ENCODE peak calls at places on chromosomes 16 and 17, in five cellular contexts. J is esophagus squamous epithelium; Z is AG04450; D is CD8-positive, alpha-beta memory T cell; C is transverse colon. S is an unnamed sample.

GRCh38 chr16:55443434-55443833 is 35.6 kb upstream of the MMP2 start:
- DNase-seq in J (no peak), Z (no peak), D (no peak), C (no peak), S (no peak)

GRCh38 chr17:63426041-63426916 is 19.8 kb downstream of the CYB561 start:
- DNase-seq in J (no peak), Z (no peak), D (no peak), C (no peak), S (no peak)

GRCh38 chr16:55488306-55488705 is 9.3 kb downstream of the MMP2 start:
- DNase-seq in J (no peak), Z (no peak), D (no peak), C (no peak), S (no peak)

GRCh38 chr17:39110435-39111136 is 40.9 kb downstream of the PLXDC1 start:
- DNase-seq in J (no peak), Z (no peak), D (no peak), C (no peak), S (no peak)

GRCh38 chr16:11400076-11400475 is 54.8 kb downstream of the RMI2 start:
- DNase-seq in J (no peak), Z (no peak), D (peak; percentile 11), C (no peak), S (no peak)

GRCh38 chr16:67702130-67702529 is 17.0 kb downstream of the GFOD2 start:
- DNase-seq in J (no peak), Z (no peak), D (no peak), C (no peak), S (no peak)

GRCh38 chr16:55294947-55295346 is 29.1 kb upstream of the IRX6 start:
- DNase-seq in J (no peak), Z (no peak), D (no peak), C (no peak), S (no peak)

GRCh38 chr17:7587831-7588230 is 2.1 kb downstream of the SOX15 start:
- DNase-seq in J (no peak), Z (no peak), D (no peak), C (no peak), S (no peak)

GRCh38 chr16:86414991-86415740 is 95.2 kb upstream of the FOXF1 start:
- DNase-seq in J (no peak), Z (no peak), D (no peak), C (no peak), S (no peak)

GRCh38 chr17:11909348-11909747 is 87.9 kb downstream of the ZNF18 start:
- DNase-seq in J (no peak), Z (no peak), D (no peak), C (no peak), S (no peak)

GRCh38 chr17:17146791-17147406 is 59.2 kb downstream of the PLD6 start:
- DNase-seq in J (no peak), Z (no peak), D (no peak), C (peak; percentile 22), S (no peak)

GRCh38 chr16:75256871-75257343 is 5.5 kb upstream of the BCAR1 start:
- DNase-seq in J (no peak), Z (no peak), D (no peak), C (peak; percentile 46), S (no peak)

GRCh38 chr16:2082983-2083364 is 35.2 kb downstream of the TSC2 start:
- DNase-seq in J (no peak), Z (no peak), D (no peak), C (no peak), S (no peak)

GRCh38 chr16:56864910-56865309 is at the start of gene SLC12A3:
- DNase-seq in J (no peak), Z (no peak), D (no peak), C (no peak), S (no peak)
- H3K27ac ChIP-seq in J (no peak within 1 kb of the TSS), Z (no peak within 1 kb of the TSS), D (no peak within 1 kb of the TSS), C (no peak within 1 kb of the TSS), S (no peak within 1 kb of the TSS)

DNA sequence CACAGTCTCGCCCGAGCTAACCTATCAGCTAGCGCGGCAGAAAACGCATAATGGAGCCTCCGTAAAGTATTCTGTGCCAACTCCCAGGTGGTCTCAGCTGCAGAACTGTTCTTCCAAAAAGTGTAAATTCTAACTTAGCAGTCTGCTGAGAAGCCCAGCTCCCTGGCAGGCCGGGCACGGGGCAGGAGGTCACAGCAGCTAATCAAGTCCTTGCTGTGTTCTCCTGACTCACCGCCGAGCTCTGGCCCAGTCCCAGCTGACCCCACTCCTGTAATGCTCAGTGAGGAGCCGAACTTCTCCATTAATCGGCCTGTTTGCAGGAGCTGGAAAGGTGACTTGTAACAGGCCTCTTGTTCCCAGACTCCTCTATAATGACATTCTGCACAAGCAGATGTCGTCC is 193.3 kb downstream of the IRX3 start:
- DNase-seq in J (no peak), Z (no peak), D (no peak), C (no peak), S (peak; percentile 18)
- H3K27ac ChIP-seq in J (no peak overlapping the region), Z (no peak overlapping the region), D (no peak overlapping the region), C (no peak overlapping the region), S (no peak overlapping the region)

GRCh38 chr17:55272711-55273578 is 8.2 kb downstream of the HLF start:
- DNase-seq in J (no peak), Z (no peak), D (no peak), C (no peak), S (no peak)

GRCh38 chr17:55269894-55270293 is 5.1 kb downstream of the HLF start:
- DNase-seq in J (no peak), Z (no peak), D (no peak), C (no peak), S (no peak)

GRCh38 chr17:55273579-55274370 is 9.0 kb downstream of the HLF start:
- DNase-seq in J (no peak), Z (no peak), D (no peak), C (peak; percentile 34), S (no peak)

GRCh38 chr17:55271223-55271571 is 6.4 kb downstream of the HLF start:
- DNase-seq in J (no peak), Z (no peak), D (no peak), C (no peak), S (no peak)

GRCh38 chr17:55271958-55272710 is 7.4 kb downstream of the HLF start:
- DNase-seq in J (no peak), Z (no peak), D (no peak), C (no peak), S (no peak)
- H3K27ac ChIP-seq in J (peak overlapping the region; percentile 84), Z (no peak overlapping the region), D (no peak overlapping the region), C (peak overlapping the region; percentile 61), S (no peak overlapping the region)

GRCh38 chr17:869567-870530 is 87.7 kb downstream of the MRM3 start:
- DNase-seq in J (no peak), Z (no peak), D (no peak), C (no peak), S (peak; percentile 37)
- H3K27ac ChIP-seq in J (peak overlapping the region; percentile 89), Z (peak overlapping the region; percentile 70), D (no peak overlapping the region), C (peak overlapping the region; percentile 80), S (peak overlapping the region; percentile 11)

GRCh38 chr16:19429271-19429670 is 11.6 kb downstream of the TMC5 start:
- DNase-seq in J (no peak), Z (no peak), D (no peak), C (no peak), S (no peak)
- H3K27ac ChIP-seq in J (no peak overlapping the region), Z (no peak overlapping the region), D (no peak overlapping the region), C (peak overlapping the region; percentile 83), S (no peak overlapping the region)

GRCh38 chr16:59604331-59604730 is 870.2 kb upstream of the GOT2 start:
- DNase-seq in J (no peak), Z (no peak), D (no peak), C (no peak), S (no peak)
- H3K27ac ChIP-seq in J (no peak overlapping the region), Z (no peak overlapping the region), D (no peak overlapping the region), C (no peak overlapping the region), S (no peak overlapping the region)

GRCh38 chr16:85166281-85166680 is 54.0 kb upstream of the CIBAR2 start:
- DNase-seq in J (no peak), Z (no peak), D (no peak), C (no peak), S (no peak)

GRCh38 chr16:85169333-85170065 is 57.2 kb upstream of the CIBAR2 start:
- DNase-seq in J (no peak), Z (no peak), D (peak; percentile 30), C (no peak), S (no peak)

GRCh38 chr16:85168732-85169256 is 56.5 kb upstream of the CIBAR2 start:
- DNase-seq in J (no peak), Z (no peak), D (peak; percentile 33), C (peak; percentile 47), S (no peak)

GRCh38 chr16:85166699-85167588 is 54.7 kb upstream of the CIBAR2 start:
- DNase-seq in J (no peak), Z (no peak), D (peak; percentile 16), C (no peak), S (no peak)

DNA sequence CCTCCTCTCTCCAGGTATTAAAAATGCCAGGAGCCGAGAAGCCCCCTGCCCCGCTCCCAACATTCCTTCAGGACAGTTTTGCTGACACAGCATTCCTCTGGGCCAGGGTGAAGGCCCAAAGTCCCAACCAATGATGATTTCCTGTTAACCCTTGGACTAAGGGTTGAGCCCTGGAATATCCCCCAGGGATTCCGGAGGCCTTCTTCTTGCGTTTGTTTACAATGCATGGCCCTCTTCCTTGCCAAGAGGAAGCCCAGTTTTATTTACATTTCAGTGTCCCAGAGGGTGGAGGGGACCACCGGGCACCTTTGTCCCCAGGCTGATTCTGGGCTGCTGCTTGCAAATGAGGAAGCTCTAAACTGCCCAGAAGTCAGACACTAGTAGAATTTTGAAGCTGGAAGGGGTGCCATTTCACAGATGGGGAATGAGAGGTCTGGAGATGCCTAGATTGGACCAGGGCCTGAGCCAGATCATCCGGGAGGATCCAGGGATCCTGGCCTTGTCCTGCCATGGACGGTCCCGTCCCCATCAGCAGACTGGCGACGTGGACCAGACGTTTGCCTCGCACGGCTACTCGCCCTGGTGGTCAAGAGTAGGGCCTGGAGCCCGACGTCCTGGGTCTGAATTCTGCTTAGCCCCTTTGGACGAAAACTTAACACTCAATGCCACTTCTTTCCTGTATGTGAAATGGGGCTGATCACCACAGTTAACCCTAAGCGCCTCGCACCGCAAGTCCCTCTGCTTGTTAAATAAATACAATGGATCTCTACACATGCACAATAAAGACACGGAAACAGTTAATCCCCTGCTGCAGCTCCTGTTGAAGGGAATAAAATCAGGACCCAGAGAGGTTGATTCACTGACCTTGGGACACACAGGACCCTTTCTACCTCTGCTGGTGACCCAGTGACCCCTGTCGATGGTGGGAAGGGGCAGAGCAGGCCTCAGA is 55.6 kb upstream of the CIBAR2 start:
- DNase-seq in J (no peak), Z (no peak), D (peak; percentile 29), C (no peak), S (no peak)
- H3K27ac ChIP-seq in J (peak overlapping the region; percentile 49), Z (no peak overlapping the region), D (no peak overlapping the region), C (peak overlapping the region; percentile 53), S (no peak overlapping the region)

GRCh38 chr17:67730706-67731105 is 13.0 kb downstream of the NOL11 start:
- DNase-seq in J (no peak), Z (no peak), D (no peak), C (no peak), S (no peak)

GRCh38 chr17:67729903-67730302 is 12.2 kb downstream of the NOL11 start:
- DNase-seq in J (no peak), Z (no peak), D (no peak), C (no peak), S (no peak)

GRCh38 chr17:67737145-67737544 is 19.4 kb downstream of the NOL11 start:
- DNase-seq in J (no peak), Z (no peak), D (no peak), C (no peak), S (no peak)

GRCh38 chr17:67733371-67733770 is 15.6 kb downstream of the NOL11 start:
- DNase-seq in J (no peak), Z (no peak), D (no peak), C (no peak), S (no peak)
- H3K27ac ChIP-seq in J (no peak overlapping the region), Z (no peak overlapping the region), D (no peak overlapping the region), C (no peak overlapping the region), S (no peak overlapping the region)

GRCh38 chr17:43822566-43823190 is 10.3 kb downstream of the MPP3 start:
- DNase-seq in J (no peak), Z (no peak), D (no peak), C (no peak), S (no peak)
- H3K27ac ChIP-seq in J (peak overlapping the region; percentile 59), Z (no peak overlapping the region), D (no peak overlapping the region), C (no peak overlapping the region), S (no peak overlapping the region)

S was measured in brain microvascular endothelial cell.